ENCODE peak calls at places on chromosomes 5 and 9, in seven cellular contexts. W, U, I, Q, B, A and H are unnamed samples.

GRCh38 chr9:136259517-136259813 is 13.9 kb upstream of the QSOX2 start:
- DNase-seq in W (no peak), U (no peak), I (no peak), Q (no peak), B (no peak), A (no peak), H (no peak)

GRCh38 chr5:74766348-74766886 is 500 bp downstream of the GFM2 start:
- DNase-seq in W (peak), U (peak), I (peak), Q (no peak), B (no peak), A (peak), H (no peak)

GRCh38 chr5:34043099-34043876 is at the start of gene C1QTNF3:
- DNase-seq in W (no peak), U (no peak), I (no peak), Q (no peak), B (no peak), A (no peak), H (no peak)

GRCh38 chr9:87534957-87535356 is 37.3 kb downstream of the DAPK1 start:
- DNase-seq in W (no peak), U (no peak), I (no peak), Q (no peak), B (no peak), A (no peak), H (no peak)

GRCh38 chr5:410911-411517 is 32.0 kb upstream of the EXOC3 start:
- DNase-seq in W (no peak), U (no peak), I (no peak), Q (no peak), B (no peak), A (no peak), H (no peak)

GRCh38 chr9:2602704-2603116 is 18.9 kb upstream of the VLDLR start:
- DNase-seq in W (no peak), U (peak), I (no peak), Q (no peak), B (no peak), A (peak), H (no peak)

GRCh38 chr5:124524552-124525232 is 221.7 kb downstream of the ZNF608 start:
- DNase-seq in W (no peak), U (no peak), I (no peak), Q (no peak), B (no peak), A (no peak), H (no peak)

GRCh38 chr9:87445646-87446045 is 52.0 kb upstream of the DAPK1 start:
- DNase-seq in W (no peak), U (no peak), I (peak), Q (peak), B (no peak), A (no peak), H (peak)

GRCh38 chr5:171848487-171848886 is 62.9 kb downstream of the SMIM23 start:
- DNase-seq in W (no peak), U (no peak), I (no peak), Q (no peak), B (no peak), A (no peak), H (no peak)

GRCh38 chr9:126752881-126753670 is 51.8 kb upstream of the ZBTB43 start:
- DNase-seq in W (no peak), U (no peak), I (no peak), Q (no peak), B (no peak), A (no peak), H (no peak)

GRCh38 chr9:86341007-86341491 is 13.2 kb downstream of the TUT7 start:
- DNase-seq in W (no peak), U (peak), I (peak), Q (no peak), B (no peak), A (peak), H (no peak)

GRCh38 chr9:89433826-89434225 is 64.1 kb downstream of the SEMA4D start:
- DNase-seq in W (no peak), U (peak), I (peak), Q (no peak), B (no peak), A (no peak), H (peak)

GRCh38 chr5:148393390-148393741 is 9.6 kb downstream of the FBXO38 start:
- DNase-seq in W (peak), U (peak), I (no peak), Q (no peak), B (no peak), A (no peak), H (no peak)

GRCh38 chr5:79436224-79436623 is 77.7 kb downstream of the HOMER1 start:
- DNase-seq in W (no peak), U (peak), I (peak), Q (no peak), B (no peak), A (peak), H (no peak)

GRCh38 chr9:16619897-16620296 is 250.6 kb downstream of the BNC2 start:
- DNase-seq in W (no peak), U (no peak), I (no peak), Q (no peak), B (no peak), A (no peak), H (no peak)

GRCh38 chr5:158695595-158696330 is 404.0 kb downstream of the EBF1 start:
- DNase-seq in W (peak), U (peak), I (peak), Q (peak), B (peak), A (peak), H (peak)

GRCh38 chr5:69498384-69498783 is 5.8 kb downstream of the OCLN start:
- DNase-seq in W (no peak), U (peak), I (peak), Q (no peak), B (no peak), A (peak), H (peak)

GRCh38 chr5:34684281-34684979 is 28.3 kb downstream of the RAI14 start:
- DNase-seq in W (no peak), U (peak), I (peak), Q (no peak), B (no peak), A (peak), H (peak)

GRCh38 chr9:34615132-34615531 is 3.2 kb upstream of the RPP25L start:
- DNase-seq in W (no peak), U (no peak), I (no peak), Q (no peak), B (no peak), A (no peak), H (no peak)